ENCODE peak calls at places on chromosomes 13 and 19, in five cellular contexts. U is esophagus squamous epithelium, D is upper lobe of left lung, L is IMR-90, M is Peyer's patch. E is an unnamed sample.

GRCh38 chr13:113671066-113672001 is 4.3 kb downstream of the GRK1 start:
- DNase-seq in U (no peak), D (peak; percentile 18), L (no peak), M (peak; percentile 41), E (no peak)

GRCh38 chr13:96080676-96081075 is 9.2 kb upstream of the HS6ST3 start:
- DNase-seq in U (no peak), D (no peak), L (no peak), M (no peak), E (no peak)

GRCh38 chr13:113542751-113543424 is 41.7 kb upstream of the TFDP1 start:
- DNase-seq in U (no peak), D (no peak), L (no peak), M (no peak), E (no peak)

GRCh38 chr19:10565028-10565566 is 713 bp downstream of the KRI1 start:
- DNase-seq in U (no peak), D (peak; percentile 45), L (peak; percentile 21), M (peak; percentile 78), E (no peak)

GRCh38 chr19:42443944-42444398 is 1.2 kb upstream of the CXCL17 start:
- DNase-seq in U (no peak), D (no peak), L (no peak), M (no peak), E (no peak)

GRCh38 chr19:18762125-18763023 is 28.7 kb downstream of the COMP start:
- DNase-seq in U (no peak), D (peak; percentile 93), L (no peak), M (peak; percentile 77), E (no peak)

GRCh38 chr13:113584870-113585671 is 518 bp downstream of the TFDP1 start:
- DNase-seq in U (no peak), D (no peak), L (no peak), M (peak; percentile 41), E (peak; percentile 72)

GRCh38 chr19:38032151-38032550 is 125.1 kb downstream of the SIPA1L3 start:
- DNase-seq in U (no peak), D (no peak), L (peak; percentile 74), M (no peak), E (no peak)

GRCh38 chr19:35287713-35288112 is 4.2 kb upstream of the MAG start:
- DNase-seq in U (no peak), D (no peak), L (no peak), M (no peak), E (no peak)

GRCh38 chr13:23991119-23991518 is 93.8 kb upstream of the C1QTNF9B start:
- DNase-seq in U (no peak), D (no peak), L (no peak), M (no peak), E (no peak)

GRCh38 chr19:13865578-13866462 is 11.1 kb upstream of the NANOS3 start:
- DNase-seq in U (no peak), D (no peak), L (no peak), M (no peak), E (peak; percentile 87)

GRCh38 chr19:40466219-40467006 is at the start of gene SPTBN4:
- DNase-seq in U (no peak), D (peak; percentile 25), L (no peak), M (peak; percentile 54), E (no peak)

GRCh38 chr19:17121736-17122293 is 46.2 kb downstream of the MYO9B start:
- DNase-seq in U (no peak), D (no peak), L (peak; percentile 53), M (no peak), E (no peak)

GRCh38 chr13:40793339-40793738 is 3.9 kb downstream of the SLC25A15 start:
- DNase-seq in U (no peak), D (no peak), L (no peak), M (no peak), E (no peak)
- TF ChIP-seq POLR2A in U (no peak), D (no peak), L (no peak), M (no peak), E (no peak)

GRCh38 chr13:46555722-46556121 is 2.8 kb downstream of the LRCH1 start:
- DNase-seq in U (no peak), D (no peak), L (no peak), M (no peak), E (no peak)
- TF ChIP-seq CTCF in U (no peak), D (no peak), L (no peak), M (no peak), E (no peak)

DNA sequence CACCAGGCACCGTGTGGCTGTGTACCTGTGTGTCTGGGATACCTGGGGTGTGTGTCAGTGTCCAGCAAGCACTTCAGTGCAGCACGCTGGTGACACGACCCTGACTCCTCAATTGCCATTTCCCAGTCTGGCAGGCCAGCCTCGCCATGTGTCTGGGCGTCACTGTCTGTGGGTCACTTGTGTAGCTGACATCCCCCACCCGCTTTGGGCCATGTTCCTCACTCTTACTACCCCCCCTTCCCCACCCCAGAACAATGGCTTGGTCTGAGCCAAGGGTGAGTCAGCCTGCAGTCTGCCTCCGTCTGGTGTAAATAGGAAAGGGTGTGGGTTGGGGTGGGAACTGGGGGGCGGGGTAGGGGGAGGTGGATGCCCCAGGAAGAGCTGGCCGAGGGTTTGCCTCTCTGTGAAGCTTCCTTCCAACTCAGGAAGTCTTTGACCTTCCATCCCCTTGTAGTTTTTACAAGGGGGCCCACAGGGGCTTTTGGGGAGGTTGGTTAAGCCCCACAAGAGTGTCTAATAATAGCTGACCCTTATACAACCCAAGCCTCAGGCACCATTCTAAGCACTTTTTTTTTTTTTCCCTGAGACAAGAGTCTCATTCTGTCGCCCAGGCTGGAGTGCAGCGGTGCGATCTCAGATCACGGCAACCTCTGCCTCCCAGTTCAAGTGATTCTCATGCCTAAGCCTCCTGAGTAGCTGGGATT is 17.6 kb downstream of the NOVA2 start:
- DNase-seq in U (no peak), D (peak; percentile 57), L (peak; percentile 7), M (no peak), E (no peak)
- TF ChIP-seq POLR2A in U (no peak), D (no peak), L (no peak), M (no peak), E (no peak)

DNA sequence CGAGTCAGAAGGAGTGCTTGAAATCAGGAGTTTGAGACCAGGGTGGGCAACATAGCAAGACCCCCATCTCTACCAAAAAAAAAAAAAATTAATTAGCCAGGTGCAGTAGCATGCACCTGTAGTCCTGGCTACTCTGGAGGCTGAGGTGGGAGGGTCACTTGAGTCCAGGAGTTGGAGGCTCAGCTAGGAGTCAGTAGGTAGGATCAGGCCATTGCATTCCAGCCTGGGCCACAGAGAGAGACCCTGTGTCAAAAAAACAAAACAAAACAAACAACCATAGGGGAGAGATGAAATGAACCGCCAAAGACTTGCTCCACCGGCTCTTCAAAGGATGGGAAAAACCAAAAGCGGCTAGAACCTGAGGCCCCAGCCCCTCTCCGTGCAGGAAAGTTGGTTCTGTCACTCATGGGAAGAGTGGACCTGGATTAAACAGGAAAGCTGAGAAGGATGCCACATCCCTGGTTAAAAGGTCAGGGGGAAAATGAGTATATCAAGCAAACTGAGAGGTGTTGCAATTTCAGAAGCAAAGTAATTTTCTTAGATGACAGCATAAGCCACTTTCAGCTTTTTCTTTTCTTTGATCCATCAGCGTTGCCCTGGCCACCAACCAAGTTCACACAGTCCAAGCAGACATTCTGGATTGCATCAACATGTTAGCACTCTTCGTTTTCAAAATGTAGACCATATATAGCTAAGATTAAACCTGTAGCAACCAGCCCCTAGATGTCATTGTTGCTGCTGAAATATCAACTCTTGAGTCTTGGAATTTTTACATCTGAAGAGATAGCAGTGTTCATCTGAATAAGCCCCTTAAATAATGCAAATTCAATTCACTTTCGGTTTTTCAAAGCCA is 8.9 kb upstream of the ZNF507 start:
- DNase-seq in U (no peak), D (no peak), L (peak; percentile 59), M (no peak), E (no peak)
- TF ChIP-seq CTCF in U (peak; percentile 6), D (no peak), L (peak; percentile 44), M (peak; percentile 13), E (no peak)